ENCODE peak calls at places on chromosomes 7 and 10, in ten cellular contexts. One of them, this sample, is unnamed.

GRCh38 chr10:72315611-72316385 is 38.9 kb downstream of the DNAJB12 start:
- DNase-seq in stomach: peak; percentile 89
- DNase-seq in cardiac muscle cell: peak; percentile 92
- DNase-seq in esophagus squamous epithelium: no peak
- DNase-seq in PC-9: peak; percentile 75
- DNase-seq in HCT116: no peak
- DNase-seq in fibroblast of lung: peak; percentile 93
- DNase-seq in left ventricle myocardium inferior: no peak
- DNase-seq in testis: peak; percentile 93
- DNase-seq in pancreas: no peak
- DNase-seq in this sample: peak; percentile 89

GRCh38 chr10:121076760-121077159 is 225.6 kb downstream of the WDR11 start:
- DNase-seq in esophagus squamous epithelium: no peak
- DNase-seq in stomach: peak; percentile 72
- DNase-seq in fibroblast of lung: no peak
- DNase-seq in left ventricle myocardium inferior: peak; percentile 36
- DNase-seq in cardiac muscle cell: no peak
- DNase-seq in pancreas: no peak
- DNase-seq in PC-9: no peak
- DNase-seq in HCT116: no peak
- DNase-seq in testis: no peak
- DNase-seq in this sample: no peak

GRCh38 chr7:77425151-77426051 is 9.3 kb upstream of the GSAP start:
- DNase-seq in PC-9: peak; percentile 8
- DNase-seq in stomach: no peak
- DNase-seq in testis: no peak
- DNase-seq in left ventricle myocardium inferior: no peak
- DNase-seq in HCT116: peak; percentile 59
- DNase-seq in esophagus squamous epithelium: no peak
- DNase-seq in fibroblast of lung: peak; percentile 67
- DNase-seq in pancreas: no peak
- DNase-seq in cardiac muscle cell: peak; percentile 54
- DNase-seq in this sample: no peak

GRCh38 chr7:91286432-91286831 is 22.2 kb downstream of the FZD1 start:
- DNase-seq in cardiac muscle cell: no peak
- DNase-seq in esophagus squamous epithelium: no peak
- DNase-seq in left ventricle myocardium inferior: no peak
- DNase-seq in pancreas: no peak
- DNase-seq in fibroblast of lung: no peak
- DNase-seq in testis: no peak
- DNase-seq in PC-9: no peak
- DNase-seq in HCT116: no peak
- DNase-seq in stomach: no peak
- DNase-seq in this sample: no peak

GRCh38 chr7:22607180-22607579 is 107.2 kb upstream of the STEAP1B start:
- DNase-seq in esophagus squamous epithelium: no peak
- DNase-seq in stomach: no peak
- DNase-seq in PC-9: no peak
- DNase-seq in left ventricle myocardium inferior: no peak
- DNase-seq in pancreas: no peak
- DNase-seq in fibroblast of lung: peak; percentile 67
- DNase-seq in HCT116: no peak
- DNase-seq in cardiac muscle cell: no peak
- DNase-seq in testis: no peak
- DNase-seq in this sample: no peak

GRCh38 chr7:128104109-128104742 is 73.0 kb upstream of the LRRC4 start:
- DNase-seq in left ventricle myocardium inferior: peak; percentile 26
- DNase-seq in stomach: no peak
- DNase-seq in cardiac muscle cell: peak; percentile 46
- DNase-seq in fibroblast of lung: peak; percentile 18
- DNase-seq in PC-9: no peak
- DNase-seq in testis: peak; percentile 32
- DNase-seq in esophagus squamous epithelium: no peak
- DNase-seq in pancreas: peak; percentile 63
- DNase-seq in HCT116: no peak
- DNase-seq in this sample: no peak

GRCh38 chr7:78326189-78326588 is 527.6 kb downstream of the PHTF2 start:
- DNase-seq in fibroblast of lung: no peak
- DNase-seq in PC-9: peak; percentile 29
- DNase-seq in testis: no peak
- DNase-seq in stomach: no peak
- DNase-seq in pancreas: no peak
- DNase-seq in left ventricle myocardium inferior: no peak
- DNase-seq in HCT116: no peak
- DNase-seq in cardiac muscle cell: peak; percentile 0
- DNase-seq in esophagus squamous epithelium: no peak
- DNase-seq in this sample: no peak

GRCh38 chr10:28285816-28286215 is 17.0 kb downstream of the MPP7 start:
- DNase-seq in fibroblast of lung: no peak
- DNase-seq in cardiac muscle cell: no peak
- DNase-seq in PC-9: no peak
- DNase-seq in esophagus squamous epithelium: no peak
- DNase-seq in testis: no peak
- DNase-seq in left ventricle myocardium inferior: no peak
- DNase-seq in stomach: no peak
- DNase-seq in pancreas: no peak
- DNase-seq in HCT116: no peak
- DNase-seq in this sample: no peak

GRCh38 chr10:114311023-114311422 is 72.0 kb downstream of the VWA2 start:
- DNase-seq in PC-9: no peak
- DNase-seq in cardiac muscle cell: no peak
- DNase-seq in stomach: no peak
- DNase-seq in HCT116: no peak
- DNase-seq in esophagus squamous epithelium: no peak
- DNase-seq in left ventricle myocardium inferior: no peak
- DNase-seq in pancreas: no peak
- DNase-seq in testis: no peak
- DNase-seq in fibroblast of lung: no peak
- DNase-seq in this sample: no peak

GRCh38 chr10:8138471-8138870 is 84.0 kb downstream of the GATA3 start:
- DNase-seq in esophagus squamous epithelium: no peak
- DNase-seq in testis: no peak
- DNase-seq in fibroblast of lung: no peak
- DNase-seq in HCT116: no peak
- DNase-seq in cardiac muscle cell: peak; percentile 55
- DNase-seq in stomach: no peak
- DNase-seq in pancreas: no peak
- DNase-seq in left ventricle myocardium inferior: no peak
- DNase-seq in PC-9: no peak
- DNase-seq in this sample: no peak

GRCh38 chr10:91312031-91312733 is 91.7 kb downstream of the PCGF5 start:
- DNase-seq in testis: no peak
- DNase-seq in esophagus squamous epithelium: no peak
- DNase-seq in PC-9: no peak
- DNase-seq in cardiac muscle cell: no peak
- DNase-seq in pancreas: no peak
- DNase-seq in HCT116: no peak
- DNase-seq in fibroblast of lung: peak; percentile 49
- DNase-seq in left ventricle myocardium inferior: no peak
- DNase-seq in stomach: no peak
- DNase-seq in this sample: no peak

GRCh38 chr10:680146-680545 is 9.3 kb downstream of the DIP2C start:
- DNase-seq in stomach: no peak
- DNase-seq in cardiac muscle cell: no peak
- DNase-seq in left ventricle myocardium inferior: peak; percentile 59
- DNase-seq in fibroblast of lung: no peak
- DNase-seq in HCT116: no peak
- DNase-seq in esophagus squamous epithelium: no peak
- DNase-seq in PC-9: no peak
- DNase-seq in pancreas: no peak
- DNase-seq in testis: peak; percentile 13
- DNase-seq in this sample: no peak

GRCh38 chr7:70361821-70362220 is 763.5 kb downstream of the AUTS2 start:
- DNase-seq in left ventricle myocardium inferior: no peak
- DNase-seq in cardiac muscle cell: no peak
- DNase-seq in fibroblast of lung: no peak
- DNase-seq in testis: no peak
- DNase-seq in HCT116: no peak
- DNase-seq in pancreas: no peak
- DNase-seq in stomach: no peak
- DNase-seq in esophagus squamous epithelium: no peak
- DNase-seq in PC-9: no peak
- DNase-seq in this sample: no peak

GRCh38 chr7:80393786-80394185 is 118.1 kb downstream of the GNAT3 start:
- DNase-seq in esophagus squamous epithelium: no peak
- DNase-seq in fibroblast of lung: no peak
- DNase-seq in testis: no peak
- DNase-seq in PC-9: no peak
- DNase-seq in left ventricle myocardium inferior: no peak
- DNase-seq in stomach: no peak
- DNase-seq in HCT116: no peak
- DNase-seq in pancreas: no peak
- DNase-seq in cardiac muscle cell: no peak
- DNase-seq in this sample: no peak

GRCh38 chr10:541041-541440 is 148.4 kb downstream of the DIP2C start:
- DNase-seq in stomach: peak; percentile 20
- DNase-seq in cardiac muscle cell: no peak
- DNase-seq in HCT116: no peak
- DNase-seq in left ventricle myocardium inferior: no peak
- DNase-seq in PC-9: no peak
- DNase-seq in pancreas: no peak
- DNase-seq in fibroblast of lung: no peak
- DNase-seq in testis: no peak
- DNase-seq in esophagus squamous epithelium: no peak
- DNase-seq in this sample: no peak

GRCh38 chr10:27687808-27688207 is 57.8 kb downstream of the MKX start:
- DNase-seq in testis: no peak
- DNase-seq in esophagus squamous epithelium: no peak
- DNase-seq in pancreas: no peak
- DNase-seq in fibroblast of lung: no peak
- DNase-seq in HCT116: no peak
- DNase-seq in PC-9: no peak
- DNase-seq in stomach: no peak
- DNase-seq in left ventricle myocardium inferior: no peak
- DNase-seq in cardiac muscle cell: no peak
- DNase-seq in this sample: no peak

GRCh38 chr7:44244282-44244681 is 43.5 kb downstream of the YKT6 start:
- DNase-seq in cardiac muscle cell: peak; percentile 25
- DNase-seq in stomach: no peak
- DNase-seq in left ventricle myocardium inferior: no peak
- DNase-seq in testis: no peak
- DNase-seq in HCT116: no peak
- DNase-seq in pancreas: no peak
- DNase-seq in PC-9: no peak
- DNase-seq in esophagus squamous epithelium: no peak
- DNase-seq in fibroblast of lung: no peak
- DNase-seq in this sample: no peak

GRCh38 chr7:155470186-155470487 is 12.2 kb downstream of the EN2 start:
- DNase-seq in HCT116: no peak
- DNase-seq in pancreas: no peak
- DNase-seq in fibroblast of lung: no peak
- DNase-seq in cardiac muscle cell: no peak
- DNase-seq in testis: no peak
- DNase-seq in stomach: no peak
- DNase-seq in left ventricle myocardium inferior: no peak
- DNase-seq in PC-9: no peak
- DNase-seq in esophagus squamous epithelium: no peak
- DNase-seq in this sample: no peak

GRCh38 chr10:63114031-63114814 is 18.9 kb upstream of the NRBF2 start:
- DNase-seq in HCT116: no peak
- DNase-seq in fibroblast of lung: peak; percentile 97
- DNase-seq in left ventricle myocardium inferior: peak; percentile 72
- DNase-seq in PC-9: no peak
- DNase-seq in pancreas: no peak
- DNase-seq in testis: peak; percentile 31
- DNase-seq in esophagus squamous epithelium: no peak
- DNase-seq in cardiac muscle cell: peak; percentile 97
- DNase-seq in stomach: peak; percentile 46
- DNase-seq in this sample: no peak

GRCh38 chr7:101162551-101163280 is 2.7 kb downstream of the VGF start:
- DNase-seq in PC-9: peak; percentile 74
- DNase-seq in cardiac muscle cell: peak; percentile 62
- DNase-seq in pancreas: peak; percentile 70
- DNase-seq in fibroblast of lung: peak; percentile 55
- DNase-seq in stomach: no peak
- DNase-seq in esophagus squamous epithelium: no peak
- DNase-seq in HCT116: no peak
- DNase-seq in left ventricle myocardium inferior: peak; percentile 27
- DNase-seq in testis: peak; percentile 59
- DNase-seq in this sample: no peak
- H3K4me1 ChIP-seq in PC-9: peaks cover 63% of the 10 kb centered on the region
- H3K4me1 ChIP-seq in cardiac muscle cell: peaks cover 17% of the 10 kb centered on the region
- H3K4me1 ChIP-seq in pancreas: peaks cover 10% of the 10 kb centered on the region
- H3K4me1 ChIP-seq in fibroblast of lung: peaks cover 11% of the 10 kb centered on the region
- H3K4me1 ChIP-seq in stomach: peaks cover 49% of the 10 kb centered on the region
- H3K4me1 ChIP-seq in esophagus squamous epithelium: peaks cover 33% of the 10 kb centered on the region
- H3K4me1 ChIP-seq in HCT116: peaks cover 97% of the 10 kb centered on the region
- H3K4me1 ChIP-seq in left ventricle myocardium inferior: peaks cover 41% of the 10 kb centered on the region
- H3K4me1 ChIP-seq in testis: peaks cover 17% of the 10 kb centered on the region
- H3K4me1 ChIP-seq in this sample: peaks cover 40% of the 10 kb centered on the region

GRCh38 chr10:47230957-47231356 is 69.0 kb upstream of the GDF10 start:
- DNase-seq in cardiac muscle cell: no peak
- DNase-seq in HCT116: no peak
- DNase-seq in esophagus squamous epithelium: no peak
- DNase-seq in PC-9: no peak
- DNase-seq in testis: no peak
- DNase-seq in left ventricle myocardium inferior: no peak
- DNase-seq in fibroblast of lung: no peak
- DNase-seq in pancreas: no peak
- DNase-seq in stomach: no peak
- DNase-seq in this sample: no peak
- H3K4me3 ChIP-seq in cardiac muscle cell: no peak overlapping the region
- H3K4me3 ChIP-seq in HCT116: no peak overlapping the region
- H3K4me3 ChIP-seq in esophagus squamous epithelium: no peak overlapping the region
- H3K4me3 ChIP-seq in PC-9: no peak overlapping the region
- H3K4me3 ChIP-seq in testis: no peak overlapping the region
- H3K4me3 ChIP-seq in left ventricle myocardium inferior: no peak overlapping the region
- H3K4me3 ChIP-seq in fibroblast of lung: no peak overlapping the region
- H3K4me3 ChIP-seq in pancreas: no peak overlapping the region
- H3K4me3 ChIP-seq in stomach: no peak overlapping the region
- H3K4me3 ChIP-seq in this sample: no peak overlapping the region

DNA sequence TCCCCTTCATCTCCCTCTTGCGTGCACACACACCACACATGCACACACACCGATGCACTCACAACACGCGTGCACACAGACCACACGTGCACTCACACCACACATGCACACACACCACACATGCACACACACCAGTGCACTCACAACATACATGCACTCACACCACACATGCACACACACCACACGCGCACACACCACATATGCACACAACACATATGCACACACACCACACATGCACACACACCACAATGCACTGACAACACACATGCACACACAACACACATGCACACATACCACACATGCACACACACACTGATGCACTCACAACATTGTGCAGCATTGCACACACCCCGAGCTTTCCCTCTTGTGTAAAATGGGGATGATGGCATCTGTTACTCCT is 68.1 kb downstream of the TRRAP start:
- DNase-seq in testis: no peak
- DNase-seq in pancreas: no peak
- DNase-seq in esophagus squamous epithelium: no peak
- DNase-seq in cardiac muscle cell: no peak
- DNase-seq in fibroblast of lung: no peak
- DNase-seq in left ventricle myocardium inferior: no peak
- DNase-seq in stomach: no peak
- DNase-seq in HCT116: no peak
- DNase-seq in PC-9: no peak
- DNase-seq in this sample: no peak
- H3K4me1 ChIP-seq in testis: no peaks in the 10 kb centered on the region
- H3K4me1 ChIP-seq in pancreas: no peaks in the 10 kb centered on the region
- H3K4me1 ChIP-seq in esophagus squamous epithelium: no peaks in the 10 kb centered on the region
- H3K4me1 ChIP-seq in cardiac muscle cell: no peaks in the 10 kb centered on the region
- H3K4me1 ChIP-seq in fibroblast of lung: no peaks in the 10 kb centered on the region
- H3K4me1 ChIP-seq in left ventricle myocardium inferior: peaks cover 16% of the 10 kb centered on the region
- H3K4me1 ChIP-seq in stomach: no peaks in the 10 kb centered on the region
- H3K4me1 ChIP-seq in HCT116: no peaks in the 10 kb centered on the region
- H3K4me1 ChIP-seq in PC-9: no peaks in the 10 kb centered on the region
- H3K4me1 ChIP-seq in this sample: no peaks in the 10 kb centered on the region

GRCh38 chr7:101164071-101164840 is 1.1 kb downstream of the VGF start:
- DNase-seq in esophagus squamous epithelium: no peak
- DNase-seq in pancreas: peak; percentile 80
- DNase-seq in stomach: peak; percentile 34
- DNase-seq in cardiac muscle cell: peak; percentile 72
- DNase-seq in PC-9: peak; percentile 42
- DNase-seq in left ventricle myocardium inferior: no peak
- DNase-seq in fibroblast of lung: peak; percentile 61
- DNase-seq in HCT116: no peak
- DNase-seq in testis: peak; percentile 60
- DNase-seq in this sample: no peak
- H3K4me3 ChIP-seq in esophagus squamous epithelium: no peak overlapping the region
- H3K4me3 ChIP-seq in pancreas: no peak overlapping the region
- H3K4me3 ChIP-seq in stomach: peak overlapping the region; percentile 36
- H3K4me3 ChIP-seq in cardiac muscle cell: peak overlapping the region; percentile 7
- H3K4me3 ChIP-seq in PC-9: peak overlapping the region; percentile 86
- H3K4me3 ChIP-seq in left ventricle myocardium inferior: peak overlapping the region; percentile 55
- H3K4me3 ChIP-seq in fibroblast of lung: no peak overlapping the region
- H3K4me3 ChIP-seq in HCT116: peak overlapping the region; percentile 78
- H3K4me3 ChIP-seq in testis: no peak overlapping the region
- H3K4me3 ChIP-seq in this sample: peak overlapping the region; percentile 47